ENCODE peak calls at places on chromosomes 5 and 9, in nine cellular contexts. F is stomach; C is IMR-90; N is HCT116; R is left ventricle myocardium inferior; B is OCI-LY7; K is ovary; Y is spleen; X is CD8-positive, alpha-beta T cell. I is an unnamed sample.

GRCh38 chr5:66410056-66410455 is 186.1 kb upstream of the MAST4 start:
- DNase-seq in F (no peak), C (no peak), N (no peak), R (no peak), B (no peak), K (no peak), Y (no peak), X (no peak), I (no peak)

GRCh38 chr5:40485021-40485998 is 194.4 kb upstream of the PTGER4 start:
- DNase-seq in F (no peak), C (no peak), N (no peak), R (no peak), B (peak; percentile 51), K (no peak), Y (no peak), X (no peak), I (no peak)

GRCh38 chr5:28517691-28518090 is 1479.3 kb upstream of the CDH9 start:
- DNase-seq in F (no peak), C (no peak), N (no peak), R (no peak), B (no peak), K (no peak), Y (no peak), X (no peak), I (no peak)

GRCh38 chr5:179152144-179152895 is 92.1 kb downstream of the ZNF354C start:
- DNase-seq in F (no peak), C (no peak), N (no peak), R (no peak), B (no peak), K (no peak), Y (peak; percentile 53), X (no peak), I (no peak)

GRCh38 chr9:89455356-89455824 is 42.5 kb downstream of the SEMA4D start:
- DNase-seq in F (no peak), C (no peak), N (no peak), R (no peak), B (no peak), K (no peak), Y (peak; percentile 86), X (peak; percentile 65), I (no peak)

GRCh38 chr9:136237486-136238341 is 7.9 kb downstream of the QSOX2 start:
- DNase-seq in F (no peak), C (no peak), N (no peak), R (no peak), B (no peak), K (no peak), Y (no peak), X (no peak), I (no peak)

GRCh38 chr5:142508027-142508426 is 177.9 kb downstream of the FGF1 start:
- DNase-seq in F (peak; percentile 55), C (no peak), N (no peak), R (no peak), B (no peak), K (no peak), Y (no peak), X (no peak), I (no peak)

GRCh38 chr9:32783168-32783891 is at the start of gene TMEM215:
- DNase-seq in F (no peak), C (no peak), N (no peak), R (no peak), B (no peak), K (no peak), Y (peak; percentile 53), X (peak; percentile 15), I (no peak)

GRCh38 chr5:151553130-151553670 is 37.9 kb downstream of the FAT2 start:
- DNase-seq in F (no peak), C (no peak), N (no peak), R (no peak), B (no peak), K (no peak), Y (no peak), X (no peak), I (no peak)

GRCh38 chr9:16154570-16155078 is 601.8 kb downstream of the CCDC171 start:
- DNase-seq in F (peak; percentile 32), C (no peak), N (no peak), R (peak; percentile 30), B (peak; percentile 4), K (peak; percentile 47), Y (no peak), X (peak; percentile 37), I (no peak)

GRCh38 chr9:16202913-16203734 is 650.3 kb downstream of the CCDC171 start:
- DNase-seq in F (no peak), C (peak; percentile 91), N (no peak), R (no peak), B (no peak), K (no peak), Y (no peak), X (no peak), I (no peak)

GRCh38 chr5:31250201-31250600 is 56.7 kb downstream of the CDH6 start:
- DNase-seq in F (no peak), C (no peak), N (no peak), R (no peak), B (no peak), K (no peak), Y (no peak), X (no peak), I (no peak)

GRCh38 chr9:16515879-16516289 is 354.6 kb downstream of the BNC2 start:
- DNase-seq in F (no peak), C (peak; percentile 84), N (no peak), R (no peak), B (no peak), K (peak; percentile 48), Y (no peak), X (no peak), I (no peak)

GRCh38 chr5:124655943-124656459 is 90.4 kb downstream of the ZNF608 start:
- DNase-seq in F (peak; percentile 70), C (peak; percentile 94), N (peak; percentile 78), R (no peak), B (peak; percentile 75), K (no peak), Y (no peak), X (no peak), I (peak; percentile 31)

GRCh38 chr5:116075117-116075910 is 9.5 kb upstream of the COMMD10 start:
- DNase-seq in F (no peak), C (no peak), N (no peak), R (no peak), B (peak; percentile 7), K (no peak), Y (no peak), X (peak; percentile 31), I (no peak)

GRCh38 chr9:110126986-110127864 is 80.7 kb downstream of the C9orf152 start:
- DNase-seq in F (peak; percentile 33), C (peak; percentile 89), N (no peak), R (peak; percentile 80), B (no peak), K (peak; percentile 82), Y (peak; percentile 78), X (no peak), I (peak; percentile 5)

GRCh38 chr9:122904466-122904822 is 715 bp downstream of the RC3H2 start:
- DNase-seq in F (peak; percentile 41), C (peak; percentile 4), N (no peak), R (no peak), B (peak; percentile 70), K (peak; percentile 14), Y (no peak), X (no peak), I (no peak)

GRCh38 chr9:522190-522589 is 307.5 kb downstream of the DOCK8 start:
- DNase-seq in F (no peak), C (no peak), N (no peak), R (no peak), B (no peak), K (no peak), Y (no peak), X (no peak), I (no peak)

GRCh38 chr5:103444333-103445038 is 118.1 kb downstream of the NUDT12 start:
- DNase-seq in F (peak; percentile 34), C (no peak), N (no peak), R (no peak), B (no peak), K (no peak), Y (no peak), X (no peak), I (no peak)

GRCh38 chr9:3676766-3677165 is 151.0 kb upstream of the RFX3 start:
- DNase-seq in F (no peak), C (no peak), N (no peak), R (no peak), B (no peak), K (no peak), Y (no peak), X (no peak), I (no peak)

GRCh38 chr9:99426443-99426842 is 204.4 kb downstream of the SEC61B start:
- DNase-seq in F (no peak), C (no peak), N (no peak), R (no peak), B (no peak), K (no peak), Y (no peak), X (no peak), I (no peak)
- TF ChIP-seq CTCF in F (no peak), C (no peak), N (peak; percentile 3), R (no peak), B (peak; percentile 11), K (no peak), Y (no peak), X (no peak), I (no peak)

GRCh38 chr9:128823362-128823902 is 5.1 kb downstream of the ENDOG start:
- DNase-seq in F (no peak), C (no peak), N (no peak), R (no peak), B (no peak), K (no peak), Y (no peak), X (no peak), I (no peak)
- H3K4me1 ChIP-seq in F (peaks cover 52% of the 10 kb centered on the region), C (peaks cover 4% of the 10 kb centered on the region), N (peaks cover 20% of the 10 kb centered on the region), R (peaks cover 26% of the 10 kb centered on the region), B (peaks cover 20% of the 10 kb centered on the region), K (peaks cover 2% of the 10 kb centered on the region), Y (peaks cover 16% of the 10 kb centered on the region), X (peaks cover 15% of the 10 kb centered on the region), I (peaks cover 12% of the 10 kb centered on the region)

DNA sequence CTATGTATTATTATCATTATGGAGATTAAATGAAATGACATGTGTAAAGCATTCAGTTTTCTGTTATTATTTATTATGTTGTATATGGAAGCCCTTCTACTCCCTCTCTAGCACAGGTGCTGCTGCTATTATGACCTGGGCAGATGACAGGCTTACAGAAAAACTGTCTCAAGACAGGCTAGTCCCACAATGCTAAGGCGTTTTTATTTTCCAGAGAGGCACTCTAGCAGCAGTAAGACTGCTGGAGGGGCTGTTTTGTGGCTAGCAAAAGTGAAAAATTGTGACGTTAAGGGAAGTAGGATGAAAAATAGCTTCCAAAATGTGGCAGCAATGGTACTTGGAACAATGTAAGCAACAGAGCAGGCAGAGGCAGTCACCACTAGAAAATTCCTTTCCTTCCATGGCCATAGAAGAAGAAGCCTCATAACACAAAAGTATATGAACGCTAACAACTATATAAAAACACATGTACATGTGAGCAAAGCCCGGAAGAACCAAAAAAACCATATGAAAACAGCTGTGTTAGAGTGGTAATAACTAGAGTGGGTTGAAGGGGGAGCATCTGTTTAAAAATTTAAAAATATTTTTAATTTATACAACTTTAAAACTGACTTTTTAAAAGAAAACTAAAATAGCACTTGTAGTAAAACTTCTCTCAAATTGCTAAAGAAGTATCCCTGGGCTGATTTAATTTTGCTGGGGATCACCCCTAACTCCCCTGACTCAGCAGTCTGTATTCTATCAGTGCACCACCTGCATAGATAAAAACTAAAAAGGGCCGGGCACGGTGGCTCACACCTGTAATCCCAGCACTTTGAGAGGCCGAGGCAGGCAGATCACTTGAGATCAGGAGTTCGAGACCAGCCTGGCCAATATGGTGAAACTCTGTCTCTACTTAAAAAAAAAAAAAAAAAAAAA is 30.7 kb downstream of the CLINT1 start:
- DNase-seq in F (no peak), C (no peak), N (no peak), R (no peak), B (peak; percentile 73), K (no peak), Y (no peak), X (no peak), I (no peak)
- H3K27ac ChIP-seq in F (peak overlapping the region; percentile 46), C (no peak overlapping the region), N (no peak overlapping the region), R (peak overlapping the region; percentile 58), B (peak overlapping the region; percentile 96), K (no peak overlapping the region), Y (peak overlapping the region; percentile 13), X (no peak overlapping the region), I (peak overlapping the region; percentile 37)

GRCh38 chr9:79432485-79432884 is 139.3 kb upstream of the TLE4 start:
- DNase-seq in F (no peak), C (no peak), N (no peak), R (no peak), B (no peak), K (no peak), Y (no peak), X (no peak), I (no peak)
- TF ChIP-seq CTCF in F (no peak), C (no peak), N (no peak), R (no peak), B (peak; percentile 45), K (no peak), Y (no peak), X (no peak), I (no peak)